ENCODE peak calls at places on chromosomes 12 and 14, in six cellular contexts. A, N, P, S, W and U are unnamed samples.

GRCh38 chr14:96727076-96727475 is 70.1 kb upstream of the VRK1 start:
- DNase-seq in W (no peak), N (peak; percentile 84), P (no peak), A (no peak), S (no peak), U (no peak)

GRCh38 chr14:72699433-72699832 is 194.5 kb downstream of the DPF3 start:
- DNase-seq in N (no peak), S (no peak), P (no peak), A (no peak), W (no peak), U (no peak)

GRCh38 chr12:97837401-97837800 is 374.8 kb downstream of the RMST start:
- DNase-seq in W (no peak), A (no peak), S (no peak), N (peak; percentile 52), P (no peak), U (peak; percentile 10)

GRCh38 chr12:30533518-30533917 is 162.2 kb downstream of the IPO8 start:
- DNase-seq in A (peak; percentile 1), N (no peak), P (no peak), W (no peak), S (no peak), U (no peak)

GRCh38 chr12:115020091-115020490 is 336.1 kb upstream of the TBX3 start:
- DNase-seq in W (no peak), S (no peak), P (no peak), N (no peak), A (no peak), U (no peak)

GRCh38 chr14:73888460-73888725 is 1.7 kb downstream of the ZNF410 start:
- DNase-seq in S (no peak), A (no peak), N (no peak), W (no peak), P (no peak), U (peak; percentile 40)

GRCh38 chr12:109937371-109937770 is 37.3 kb downstream of the TCHP start:
- DNase-seq in P (no peak), N (no peak), A (no peak), W (no peak), S (no peak), U (no peak)

GRCh38 chr14:32986791-32987545 is 48.3 kb downstream of the NPAS3 start:
- DNase-seq in P (no peak), A (no peak), N (peak; percentile 77), S (peak; percentile 52), W (no peak), U (peak; percentile 63)

GRCh38 chr14:56666294-56666693 is 86.7 kb downstream of the TMEM260 start:
- DNase-seq in N (peak; percentile 90), W (no peak), P (no peak), S (no peak), A (no peak), U (no peak)

GRCh38 chr12:40002178-40003169 is 103.4 kb downstream of the SLC2A13 start:
- DNase-seq in A (no peak), N (no peak), P (no peak), W (no peak), S (no peak), U (no peak)

GRCh38 chr14:65880507-65880906 is 468.0 kb downstream of the FUT8 start:
- DNase-seq in P (no peak), A (no peak), N (no peak), S (no peak), W (no peak), U (no peak)

GRCh38 chr12:62194031-62194430 is 66.2 kb upstream of the USP15 start:
- DNase-seq in S (no peak), P (no peak), W (no peak), N (peak; percentile 19), A (no peak), U (no peak)

GRCh38 chr12:112380663-112381420 is 1.4 kb downstream of the HECTD4 start:
- DNase-seq in N (no peak), S (no peak), P (peak; percentile 51), A (no peak), W (peak; percentile 63), U (peak; percentile 28)

GRCh38 chr12:60172696-60173095 is 576.9 kb downstream of the SLC16A7 start:
- DNase-seq in N (no peak), S (no peak), P (no peak), W (no peak), A (no peak), U (no peak)

GRCh38 chr12:102685841-102686240 is 205.5 kb upstream of the IGF1 start:
- DNase-seq in P (no peak), N (no peak), A (no peak), S (no peak), W (no peak), U (no peak)

GRCh38 chr12:5395443-5396401 is 36.2 kb upstream of the NTF3 start:
- DNase-seq in W (no peak), P (no peak), S (no peak), N (no peak), A (no peak), U (no peak)

GRCh38 chr12:16563519-16563918 is 42.4 kb downstream of the LMO3 start:
- DNase-seq in S (no peak), A (no peak), P (no peak), W (no peak), N (no peak), U (no peak)

GRCh38 chr12:118361889-118362288 is 10.8 kb downstream of the TAOK3 start:
- DNase-seq in S (no peak), N (peak; percentile 49), P (no peak), A (no peak), W (no peak), U (no peak)

GRCh38 chr14:37544407-37544806 is 50.6 kb downstream of the FOXA1 start:
- DNase-seq in P (no peak), S (no peak), W (no peak), A (no peak), N (no peak), U (no peak)

GRCh38 chr12:80745851-80746250 is 29.1 kb downstream of the MYF5 start:
- DNase-seq in A (no peak), N (no peak), W (no peak), S (no peak), P (no peak), U (no peak)
- H2BK5ac ChIP-seq in A (no peak overlapping the region), N (no peak overlapping the region), W (no peak overlapping the region), S (no peak overlapping the region), P (no peak overlapping the region), U (no peak overlapping the region)

GRCh38 chr12:47074757-47075156 is 4.7 kb upstream of the PCED1B start:
- DNase-seq in P (no peak), A (no peak), S (no peak), W (no peak), N (no peak), U (no peak)

GRCh38 chr12:47073951-47074350 is 5.5 kb upstream of the PCED1B start:
- DNase-seq in N (no peak), W (no peak), P (no peak), S (no peak), A (no peak), U (no peak)

GRCh38 chr12:47068539-47068938 is 10.9 kb upstream of the PCED1B start:
- DNase-seq in W (peak; percentile 50), A (no peak), P (peak; percentile 70), S (no peak), N (no peak), U (peak; percentile 37)

GRCh38 chr12:47067778-47068431 is 11.5 kb upstream of the PCED1B start:
- DNase-seq in P (no peak), W (no peak), A (no peak), S (no peak), N (no peak), U (no peak)

DNA sequence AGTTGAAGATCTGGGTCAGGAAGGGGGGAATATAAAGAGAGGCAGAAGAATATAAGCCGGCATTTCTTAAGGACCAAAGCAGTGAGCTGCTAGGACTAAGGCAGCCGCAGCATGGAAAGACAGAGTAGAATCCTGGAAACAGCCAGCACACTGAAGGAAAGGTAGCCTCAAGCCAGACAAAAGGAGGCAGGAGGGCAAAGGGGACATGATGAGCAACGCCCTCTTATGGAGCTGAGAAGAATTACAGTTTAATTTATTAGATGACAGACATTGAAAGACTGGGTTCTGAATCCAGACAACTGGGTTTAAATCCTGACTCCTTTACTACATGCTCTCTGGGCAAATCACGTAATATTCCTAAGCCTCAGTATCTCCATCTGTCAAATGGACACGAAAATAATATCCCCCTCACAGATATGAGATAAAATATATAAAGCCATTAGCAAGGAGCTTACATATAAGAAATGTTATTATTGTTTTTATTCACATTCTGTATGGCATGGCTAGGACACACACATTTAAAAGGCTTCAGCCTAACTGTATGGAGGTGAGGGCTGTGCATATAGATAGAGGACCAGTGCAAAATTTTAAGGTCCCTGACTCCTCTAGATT is 8.1 kb upstream of the PCED1B start:
- DNase-seq in A (no peak), W (no peak), N (peak; percentile 74), P (peak; percentile 75), S (peak; percentile 35), U (peak; percentile 13)
- H2AFZ ChIP-seq in A (no peak overlapping the region), W (no peak overlapping the region), N (no peak overlapping the region), P (no peak overlapping the region), S (no peak overlapping the region), U (no peak overlapping the region)

GRCh38 chr14:76920572-76921175 is 94.5 kb downstream of the LRRC74A start:
- DNase-seq in P (peak; percentile 64), N (no peak), S (no peak), A (no peak), W (no peak), U (peak; percentile 54)

GRCh38 chr14:76922599-76922998 is 96.4 kb downstream of the LRRC74A start:
- DNase-seq in N (no peak), P (no peak), S (no peak), A (peak; percentile 50), W (no peak), U (peak; percentile 72)

GRCh38 chr14:76923422-76924362 is 97.5 kb downstream of the LRRC74A start:
- DNase-seq in N (no peak), P (no peak), S (no peak), W (peak; percentile 73), A (no peak), U (no peak)

GRCh38 chr14:76919811-76920571 is 93.8 kb downstream of the LRRC74A start:
- DNase-seq in W (no peak), S (no peak), N (peak; percentile 54), A (peak; percentile 88), P (peak; percentile 70), U (peak; percentile 97)

GRCh38 chr14:76922092-76922491 is 95.9 kb downstream of the LRRC74A start:
- DNase-seq in A (no peak), S (no peak), P (no peak), W (no peak), N (no peak), U (no peak)
- H3K23ac ChIP-seq in A (peak overlapping the region; percentile 15), S (peak overlapping the region; percentile 56), P (no peak overlapping the region), W (no peak overlapping the region), N (no peak overlapping the region), U (no peak overlapping the region)

DNA sequence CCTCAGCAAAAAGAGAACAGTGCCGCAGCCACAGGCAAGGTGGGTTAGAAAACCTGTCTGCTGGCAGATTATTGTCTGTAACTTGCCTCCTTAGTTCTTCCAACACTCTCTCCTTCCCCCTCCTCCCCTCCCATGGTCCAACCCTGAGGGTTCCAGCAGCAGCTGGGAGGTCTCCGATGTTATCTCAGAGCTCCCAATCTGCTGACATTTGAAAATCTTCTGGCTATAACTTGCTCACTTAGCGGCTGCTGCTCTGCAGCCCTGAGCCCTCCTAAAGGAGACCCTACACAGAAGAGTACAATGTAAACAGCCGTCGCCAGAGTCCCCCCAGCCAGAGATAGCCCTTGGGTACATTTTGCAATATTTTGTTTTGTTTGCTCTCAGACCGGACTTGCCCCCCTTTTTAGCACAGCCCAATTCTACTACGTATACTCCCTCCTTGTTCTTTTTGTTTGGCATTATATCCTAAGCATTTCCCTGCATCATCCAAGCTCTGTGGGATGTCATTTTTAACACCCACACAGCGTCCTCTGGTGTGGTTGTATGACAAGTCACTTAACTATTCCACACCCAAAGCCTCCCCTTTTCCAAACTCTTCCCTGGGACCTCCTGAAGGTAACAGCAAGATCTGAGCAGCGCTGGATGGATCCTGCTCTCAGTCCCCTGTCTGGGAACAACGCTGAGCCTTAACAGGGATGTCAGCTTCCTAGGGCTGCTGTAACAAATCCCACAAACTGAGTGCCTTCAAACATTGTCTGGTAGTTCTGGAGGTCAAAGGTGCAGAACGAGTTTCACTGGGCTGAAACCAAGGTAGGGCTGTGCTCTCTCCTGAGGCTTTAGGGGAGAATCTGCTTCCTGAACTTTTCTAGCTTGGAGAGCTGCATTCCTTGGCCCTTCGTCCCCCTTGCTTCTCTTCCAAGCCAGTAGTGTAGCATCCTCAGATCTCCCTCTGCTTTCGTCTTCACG is 25.4 kb upstream of the TCL1B start:
- DNase-seq in N (no peak), A (no peak), W (no peak), S (no peak), P (no peak), U (no peak)
- H2BK5ac ChIP-seq in N (peak overlapping the region; percentile 87), A (no peak overlapping the region), W (no peak overlapping the region), S (no peak overlapping the region), P (no peak overlapping the region), U (no peak overlapping the region)